ENCODE peak calls at places on chromosomes 2 and 18, in six cellular contexts. P, R, I, Y, D and H are unnamed samples.
A peak's percentile ranks its signal among the peaks of the same experiment; 100 is the strongest.

GRCh38 chr2:33000986-33001385 is 54.2 kb downstream of the LTBP1 start:
- DNase-seq in R (no peak), P (no peak), D (peak; percentile 44), I (no peak), Y (no peak), H (no peak)

GRCh38 chr2:154898269-154898668 is 199.8 kb downstream of the KCNJ3 start:
- DNase-seq in D (no peak), I (no peak), Y (no peak), P (no peak), R (no peak), H (no peak)

GRCh38 chr18:24600076-24600654 is 139.7 kb downstream of the HRH4 start:
- DNase-seq in I (peak; percentile 16), D (peak; percentile 78), R (no peak), P (peak; percentile 76), Y (no peak), H (no peak)

GRCh38 chr18:35045121-35045520 is 3.9 kb downstream of the MAPRE2 start:
- DNase-seq in R (no peak), I (no peak), D (peak; percentile 81), Y (no peak), P (peak; percentile 73), H (no peak)

GRCh38 chr2:241560181-241560882 is 1.8 kb downstream of the BOK start:
- DNase-seq in P (no peak), D (no peak), Y (no peak), R (peak; percentile 48), I (no peak), H (no peak)

GRCh38 chr2:138028538-138028937 is 64.3 kb downstream of the HNMT start:
- DNase-seq in I (no peak), R (no peak), P (no peak), D (no peak), Y (no peak), H (no peak)

GRCh38 chr2:8510519-8510918 is 171.3 kb upstream of the ID2 start:
- DNase-seq in Y (no peak), P (no peak), I (no peak), D (no peak), R (no peak), H (no peak)

GRCh38 chr2:202149155-202149762 is 76.2 kb downstream of the KIAA2012 start:
- DNase-seq in Y (no peak), R (peak; percentile 79), I (peak; percentile 55), P (peak; percentile 70), D (no peak), H (peak; percentile 60)

GRCh38 chr18:74869904-74870863 is 272.5 kb downstream of the ZNF407 start:
- DNase-seq in P (no peak), R (no peak), Y (no peak), D (no peak), I (no peak), H (no peak)

GRCh38 chr18:68275616-68276015 is 439.3 kb downstream of the TMX3 start:
- DNase-seq in D (peak; percentile 74), I (no peak), P (peak; percentile 73), Y (no peak), R (no peak), H (no peak)

GRCh38 chr18:3995476-3996102 is 459.5 kb downstream of the DLGAP1 start:
- DNase-seq in D (peak; percentile 83), I (peak; percentile 53), P (peak; percentile 83), Y (no peak), R (peak; percentile 55), H (no peak)

GRCh38 chr2:55054076-55054475 is 3.8 kb upstream of the RTN4 start:
- DNase-seq in D (no peak), I (no peak), R (no peak), Y (no peak), P (no peak), H (no peak)

GRCh38 chr2:74939919-74940812 is 18.3 kb upstream of the POLE4 start:
- DNase-seq in I (no peak), D (no peak), R (no peak), Y (no peak), P (no peak), H (no peak)

GRCh38 chr2:71943238-71944182 is 204.2 kb downstream of the CYP26B1 start:
- DNase-seq in D (peak; percentile 22), P (peak; percentile 79), I (peak; percentile 5), Y (no peak), R (peak; percentile 39), H (peak; percentile 41)

GRCh38 chr2:196528486-196529223 is 110.9 kb upstream of the CCDC150 start:
- DNase-seq in D (no peak), Y (no peak), P (no peak), R (no peak), I (no peak), H (no peak)

GRCh38 chr2:215879977-215880940 is 133.1 kb downstream of the MREG start:
- DNase-seq in D (peak; percentile 59), I (no peak), Y (no peak), P (no peak), R (no peak), H (no peak)

GRCh38 chr2:61247204-61247812 is 85.3 kb downstream of the C2orf74 start:
- DNase-seq in D (peak; percentile 59), R (no peak), I (no peak), Y (no peak), P (peak; percentile 96), H (no peak)

GRCh38 chr2:35548171-35548570 is 807.4 kb upstream of the CRIM1 start:
- DNase-seq in R (no peak), P (no peak), D (peak; percentile 0), Y (no peak), I (no peak), H (no peak)

GRCh38 chr2:48414640-48414979 is 115.3 kb upstream of the STON1 start:
- DNase-seq in R (no peak), Y (no peak), I (no peak), D (no peak), P (no peak), H (no peak)

GRCh38 chr18:21761471-21762115 is 21.0 kb downstream of the MIB1 start:
- DNase-seq in D (no peak), R (no peak), Y (no peak), I (no peak), P (no peak), H (no peak)

GRCh38 chr18:63224574-63224973 is 95.0 kb downstream of the BCL2 start:
- DNase-seq in D (no peak), Y (no peak), R (no peak), P (no peak), I (no peak), H (no peak)

GRCh38 chr2:23283653-23284052 is 101.3 kb upstream of the KLHL29 start:
- DNase-seq in P (peak; percentile 39), D (no peak), Y (no peak), R (no peak), I (no peak), H (no peak)

GRCh38 chr2:156165742-156166141 is 166.8 kb downstream of the NR4A2 start:
- DNase-seq in Y (no peak), R (no peak), P (no peak), I (no peak), D (no peak), H (no peak)

GRCh38 chr2:137929504-137929886 is 34.8 kb upstream of the HNMT start:
- DNase-seq in R (no peak), I (peak; percentile 58), Y (no peak), D (no peak), P (no peak), H (no peak)

GRCh38 chr2:106177581-106177980 is 16.5 kb downstream of the UXS1 start:
- DNase-seq in P (no peak), I (no peak), Y (no peak), D (no peak), R (no peak), H (no peak)

GRCh38 chr2:43429366-43429765 is 166.5 kb downstream of the THADA start:
- DNase-seq in D (no peak), R (no peak), I (no peak), Y (no peak), P (no peak), H (no peak)

GRCh38 chr2:10965241-10965843 is 53.6 kb downstream of the KCNF1 start:
- DNase-seq in P (no peak), Y (no peak), D (no peak), I (no peak), R (no peak), H (no peak)